ENCODE peak calls at places on chromosome 17, in nine cellular contexts. X is activated T-cell treated with anti-CD3 and anti-CD28 coated beads, Interleukin-2, amount 50 U/mL, for 72 hours; P is activated naive CD4-positive, alpha-beta T cell treated with anti-CD3 and anti-CD28 coated beads, Interleukin-2, amount 10 ng/mL, durations not matched to agents 7 days and 5 days; Y is NCI-H2171; H is SK-N-DZ; J is SK-N-SH; C is nephron progenitor cell; E is thoracic aorta; A is cerebellum. I is an unnamed sample.
A peak's percentile ranks its signal among the peaks of the same experiment; 100 is the strongest.

GRCh38 chr17:45949755-45950320 is 49.2 kb upstream of the STH start:
- DNase-seq in X (no peak), P (no peak), Y (no peak), H (no peak), J (no peak), C (no peak), E (no peak), A (no peak), I (no peak)

GRCh38 chr17:79607941-79608728 is 2.7 kb downstream of the RBFOX3 start:
- DNase-seq in X (peak; percentile 3), P (peak; percentile 34), Y (no peak), H (no peak), J (peak; percentile 58), C (peak; percentile 92), E (no peak), A (no peak), I (peak; percentile 87)

GRCh38 chr17:58268326-58268725 is 12.4 kb downstream of the MPO start:
- DNase-seq in X (no peak), P (no peak), Y (no peak), H (no peak), J (no peak), C (no peak), E (no peak), A (no peak), I (no peak)

GRCh38 chr17:67557052-67557845 is 160.5 kb upstream of the NOL11 start:
- DNase-seq in X (no peak), P (no peak), Y (no peak), H (no peak), J (no peak), C (no peak), E (no peak), A (no peak), I (no peak)

GRCh38 chr17:17075037-17075755 is 32.9 kb downstream of the MPRIP start:
- DNase-seq in X (no peak), P (peak; percentile 29), Y (no peak), H (peak; percentile 70), J (peak; percentile 68), C (peak; percentile 47), E (no peak), A (no peak), I (peak; percentile 45)

GRCh38 chr17:8701754-8702153 is 42.9 kb downstream of the CCDC42 start:
- DNase-seq in X (no peak), P (no peak), Y (no peak), H (no peak), J (no peak), C (no peak), E (no peak), A (no peak), I (no peak)

GRCh38 chr17:77527836-77528505 is 387.2 kb downstream of the SEC14L1 start:
- DNase-seq in X (no peak), P (peak; percentile 19), Y (peak; percentile 27), H (no peak), J (peak; percentile 76), C (no peak), E (no peak), A (no peak), I (no peak)

GRCh38 chr17:74427048-74427762 is 4.7 kb upstream of the GPRC5C start:
- DNase-seq in X (no peak), P (no peak), Y (peak; percentile 41), H (no peak), J (no peak), C (peak; percentile 57), E (no peak), A (no peak), I (no peak)

GRCh38 chr17:16583781-16584180 is 14.8 kb upstream of the ZNF287 start:
- DNase-seq in X (no peak), P (no peak), Y (no peak), H (no peak), J (no peak), C (no peak), E (no peak), A (no peak), I (no peak)

GRCh38 chr17:66240630-66241029 is 11.4 kb upstream of the APOH start:
- DNase-seq in X (no peak), P (no peak), Y (no peak), H (no peak), J (no peak), C (no peak), E (no peak), A (no peak), I (no peak)

I was measured in retina.